ENCODE peak calls at places on chromosomes 7 and 10, in five cellular contexts. J is WTC11, Z is kidney epithelial cell, S is tibial artery, V is brain microvascular endothelial cell. R is an unnamed sample.

GRCh38 chr7:16113058-16113457 is 308.3 kb downstream of the CRPPA start:
- DNase-seq in J (no peak), Z (no peak), S (no peak), V (no peak), R (no peak)

GRCh38 chr10:103184615-103185014 is 8.5 kb downstream of the NT5C2 start:
- DNase-seq in J (no peak), Z (no peak), S (no peak), V (no peak), R (no peak)

GRCh38 chr10:77421576-77421975 is 216.0 kb downstream of the KCNMA1 start:
- DNase-seq in J (no peak), Z (no peak), S (no peak), V (no peak), R (no peak)

GRCh38 chr10:89888647-89889046 is 187.3 kb downstream of the KIF20B start:
- DNase-seq in J (no peak), Z (no peak), S (no peak), V (no peak), R (no peak)

GRCh38 chr10:112820320-112820719 is 129.7 kb upstream of the TCF7L2 start:
- DNase-seq in J (no peak), Z (no peak), S (no peak), V (no peak), R (no peak)

GRCh38 chr10:100174699-100175677 is 10.8 kb downstream of the ERLIN1 start:
- DNase-seq in J (no peak), Z (no peak), S (no peak), V (no peak), R (no peak)

GRCh38 chr7:120043250-120043649 is 229.7 kb upstream of the KCND2 start:
- DNase-seq in J (no peak), Z (no peak), S (no peak), V (no peak), R (no peak)

GRCh38 chr7:35701287-35701686 is 6.4 kb upstream of the HERPUD2 start:
- DNase-seq in J (no peak), Z (no peak), S (no peak), V (no peak), R (no peak)

GRCh38 chr7:74501298-74501697 is 47.6 kb downstream of the GTF2IRD1 start:
- DNase-seq in J (no peak), Z (no peak), S (peak; percentile 91), V (no peak), R (no peak)

GRCh38 chr7:48052748-48053147 is 17.4 kb downstream of the C7orf57 start:
- DNase-seq in J (no peak), Z (peak; percentile 39), S (no peak), V (peak; percentile 73), R (no peak)

GRCh38 chr10:59905066-59905734 is 1.2 kb downstream of the CCDC6 start:
- DNase-seq in J (peak; percentile 59), Z (no peak), S (peak; percentile 78), V (peak; percentile 9), R (peak; percentile 68)

GRCh38 chr10:122062831-122063674 is 74.1 kb downstream of the TACC2 start:
- DNase-seq in J (peak; percentile 39), Z (peak; percentile 75), S (peak; percentile 96), V (peak; percentile 82), R (no peak)

GRCh38 chr10:84541289-84541637 is 212.9 kb downstream of the CCSER2 start:
- DNase-seq in J (peak; percentile 63), Z (no peak), S (no peak), V (no peak), R (peak; percentile 36)

GRCh38 chr7:78716876-78717275 is 736.6 kb downstream of the MAGI2 start:
- DNase-seq in J (peak; percentile 33), Z (no peak), S (no peak), V (no peak), R (no peak)

GRCh38 chr7:135183478-135183877 is 13.0 kb upstream of the CYREN start:
- DNase-seq in J (no peak), Z (no peak), S (peak; percentile 31), V (no peak), R (no peak)

GRCh38 chr7:55365680-55366460 is 733 bp downstream of the LANCL2 start:
- DNase-seq in J (peak; percentile 89), Z (peak; percentile 67), S (peak; percentile 96), V (peak; percentile 91), R (peak; percentile 96)
- TF ChIP-seq CTCF in J (no peak), Z (no peak), S (peak; percentile 27), V (peak; percentile 18), R (no peak)

DNA sequence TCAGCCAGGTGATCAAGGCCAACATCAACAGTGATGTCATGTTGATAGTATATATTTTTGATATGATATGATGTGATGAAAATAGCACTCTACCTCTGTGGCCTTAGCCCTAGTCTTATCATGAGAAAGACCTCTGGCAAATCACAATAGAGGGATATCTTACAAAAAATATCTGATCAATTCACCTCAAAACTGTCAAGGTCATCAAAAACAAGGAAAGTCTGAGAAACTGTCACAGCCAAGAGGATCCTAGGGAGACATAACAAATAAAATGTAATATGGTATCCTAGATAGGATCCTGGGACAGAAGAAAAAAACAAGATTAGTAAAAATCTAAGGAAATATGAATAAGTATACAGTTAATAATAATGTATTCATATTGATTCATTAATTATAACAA is 92.6 kb downstream of the NRCAM start:
- DNase-seq in J (no peak), Z (no peak), S (no peak), V (no peak), R (no peak)
- TF ChIP-seq CTCF in J (no peak), Z (no peak), S (no peak), V (no peak), R (no peak)

DNA sequence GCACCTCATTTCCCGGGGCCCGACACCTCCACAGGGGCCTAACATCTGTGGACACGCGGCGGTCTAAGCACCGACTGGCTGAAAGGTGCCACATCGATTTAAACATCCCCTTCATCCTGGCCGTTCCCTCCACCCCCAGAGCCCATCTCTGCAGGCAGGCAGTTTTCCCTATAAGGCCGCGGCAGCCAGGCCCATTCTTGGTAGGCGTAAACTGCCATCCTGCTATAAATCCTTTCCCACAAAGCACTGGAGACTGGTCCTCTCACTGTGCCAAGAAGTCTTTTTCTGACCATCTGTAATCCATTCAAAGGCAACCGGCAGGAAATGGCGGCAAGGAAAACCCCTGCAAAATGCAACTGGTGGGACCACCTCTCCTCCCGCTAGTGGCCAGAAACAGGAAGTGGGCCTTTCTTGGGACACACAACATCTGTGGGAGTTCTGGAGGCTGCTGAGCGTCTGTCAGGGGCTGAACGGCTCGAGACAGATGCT is 22.4 kb downstream of the ATXN7L1 start:
- DNase-seq in J (peak; percentile 33), Z (no peak), S (no peak), V (no peak), R (peak; percentile 57)
- TF ChIP-seq CTCF in J (no peak), Z (no peak), S (no peak), V (peak; percentile 37), R (peak; percentile 23)

GRCh38 chr7:128957613-128958012 is 19.9 kb downstream of the IRF5 start:
- DNase-seq in J (no peak), Z (no peak), S (no peak), V (no peak), R (no peak)
- TF ChIP-seq CTCF in J (no peak), Z (no peak), S (no peak), V (no peak), R (no peak)

DNA sequence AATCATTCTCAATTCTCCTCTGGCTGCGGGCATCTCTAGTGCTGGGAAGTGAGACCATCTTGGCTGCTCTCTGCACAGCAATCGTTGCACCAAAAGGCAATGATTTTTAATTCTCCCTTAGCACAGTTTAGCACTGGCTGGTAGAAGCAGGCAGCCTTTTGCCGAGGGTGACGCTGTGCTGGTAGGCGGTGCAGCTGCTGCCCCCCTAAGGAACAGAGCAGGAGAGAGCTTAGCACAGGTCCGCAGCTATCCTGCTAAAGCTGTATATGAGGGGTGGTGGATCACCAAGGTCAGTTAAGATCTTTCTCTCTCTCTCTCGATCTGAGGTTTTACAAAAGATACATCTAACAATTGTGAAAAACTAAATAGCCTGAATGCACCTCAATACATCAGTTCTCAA is 390.1 kb downstream of the GATA3 start:
- DNase-seq in J (peak; percentile 36), Z (no peak), S (no peak), V (no peak), R (peak; percentile 43)
- TF ChIP-seq CTCF in J (no peak), Z (peak; percentile 6), S (no peak), V (peak; percentile 18), R (no peak)

DNA sequence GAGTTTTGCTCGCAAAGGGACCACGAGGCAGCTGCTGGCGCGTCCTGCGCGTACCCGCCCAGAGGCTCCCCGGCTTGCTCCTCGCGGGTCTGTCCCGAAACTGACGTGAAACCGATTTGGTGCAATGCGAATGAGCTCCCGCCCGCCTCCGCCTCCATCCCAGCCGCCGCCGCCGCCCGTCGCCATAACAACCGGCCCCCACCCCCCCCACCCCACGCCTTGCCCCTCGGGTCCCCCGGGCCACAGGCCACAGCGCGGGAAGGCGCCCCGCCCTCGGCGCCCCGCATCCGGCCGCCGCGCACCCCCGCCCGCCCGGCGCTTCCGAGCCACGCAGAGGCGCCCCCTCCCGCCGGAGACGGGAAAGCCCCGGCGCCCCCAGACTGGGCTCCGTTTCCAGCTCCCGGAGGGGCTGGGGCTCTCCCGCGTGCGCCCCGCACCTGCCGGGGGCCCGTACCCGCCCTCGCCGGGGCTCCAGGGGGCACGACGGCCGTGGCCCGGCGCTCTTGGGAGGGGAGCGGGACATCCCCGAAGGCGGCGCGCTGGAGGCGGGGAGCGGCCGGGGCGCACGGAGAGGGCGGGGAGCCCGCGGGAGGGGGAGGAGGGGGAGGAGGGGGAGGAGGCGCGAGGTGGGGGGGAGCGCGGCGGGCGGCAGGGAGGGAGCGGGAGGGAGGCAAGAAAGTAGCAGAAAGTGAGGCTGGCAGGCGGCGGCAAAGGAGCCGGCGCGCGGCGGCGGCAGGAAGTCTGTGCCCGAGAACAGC is at the start of gene CAMK1D:
- DNase-seq in J (peak; percentile 84), Z (no peak), S (peak; percentile 92), V (peak; percentile 56), R (peak; percentile 81)
- TF ChIP-seq CTCF in J (no peak), Z (no peak), S (peak; percentile 19), V (peak; percentile 30), R (peak; percentile 20)

DNA sequence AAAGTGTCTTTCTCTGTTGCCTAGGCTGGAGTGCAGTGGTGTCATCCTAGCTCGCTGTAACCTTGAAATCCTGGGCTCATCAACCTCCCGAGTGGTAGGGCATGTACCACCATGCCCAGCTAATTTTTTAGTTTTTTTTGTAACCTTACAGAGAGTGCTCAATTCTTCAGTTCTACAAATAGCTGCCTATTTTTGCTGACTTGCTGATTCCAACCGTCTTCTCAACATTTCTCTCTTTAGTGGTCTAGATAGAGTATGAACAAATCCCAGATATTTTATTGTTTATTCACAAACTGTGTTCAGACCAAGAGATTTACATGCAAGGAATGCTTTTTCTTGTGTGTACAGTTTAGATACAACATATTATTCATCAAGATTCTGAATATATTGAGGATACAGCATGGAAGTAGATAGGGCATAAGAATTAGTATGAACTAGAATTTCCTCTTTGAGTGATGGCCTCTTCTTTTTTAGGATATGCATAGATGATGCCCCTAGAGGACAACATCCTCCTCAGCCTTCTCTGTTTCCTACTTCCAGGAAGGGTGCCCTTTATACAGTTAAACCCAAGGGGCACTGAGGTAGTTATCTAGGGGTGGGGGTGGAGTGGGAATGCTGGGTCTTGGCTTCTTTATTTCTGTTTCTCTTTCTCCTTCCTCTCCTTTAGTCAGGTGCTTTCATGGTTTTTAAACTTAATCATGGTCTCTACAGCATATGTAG is 26.0 kb downstream of the PRPF18 start:
- DNase-seq in J (no peak), Z (no peak), S (no peak), V (no peak), R (no peak)
- TF ChIP-seq CTCF in J (no peak), Z (no peak), S (no peak), V (peak; percentile 18), R (no peak)

DNA sequence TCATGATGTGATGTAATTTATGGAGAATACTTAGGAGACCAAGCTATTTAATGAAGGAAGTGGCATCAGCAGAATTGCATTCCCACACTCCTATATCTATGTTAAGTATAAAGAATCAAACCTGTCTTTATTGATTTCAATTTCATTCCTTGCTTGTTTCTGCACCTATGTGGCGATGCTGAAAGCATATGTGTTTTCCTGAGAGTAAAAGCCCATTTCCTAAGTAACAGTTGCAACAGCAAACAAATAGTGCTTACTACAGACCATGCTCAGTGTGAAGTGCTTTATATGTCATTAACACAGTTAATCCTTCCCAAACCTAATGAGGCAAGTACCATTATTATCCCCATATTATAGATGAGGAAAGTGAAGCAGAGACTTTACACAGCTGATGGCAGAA is 552.1 kb downstream of the PARD3 start:
- DNase-seq in J (no peak), Z (no peak), S (no peak), V (no peak), R (no peak)
- TF ChIP-seq CTCF in J (no peak), Z (no peak), S (no peak), V (peak; percentile 55), R (no peak)

R was measured in glutamatergic neuron.